ENCODE peak calls at places on chromosome 16, in five cellular contexts. One of them, this sample, is unnamed.

GRCh38 chr16:10178079-10178478 is 4.1 kb downstream of the GRIN2A start:
- DNase-seq in neural progenitor cell: no peak
- DNase-seq in esophagus squamous epithelium: no peak
- DNase-seq in mammary epithelial cell: peak; percentile 67
- DNase-seq in brain microvascular endothelial cell: no peak
- DNase-seq in this sample: no peak

GRCh38 chr16:57797526-57798266 is 4.6 kb downstream of the KIFC3 start:
- DNase-seq in neural progenitor cell: peak; percentile 67
- DNase-seq in mammary epithelial cell: peak; percentile 80
- DNase-seq in brain microvascular endothelial cell: no peak
- DNase-seq in esophagus squamous epithelium: no peak
- DNase-seq in this sample: peak; percentile 92

GRCh38 chr16:2968738-2969544 is at the start of gene PAQR4:
- DNase-seq in brain microvascular endothelial cell: peak; percentile 60
- DNase-seq in esophagus squamous epithelium: no peak
- DNase-seq in neural progenitor cell: peak; percentile 98
- DNase-seq in mammary epithelial cell: peak; percentile 92
- DNase-seq in this sample: peak; percentile 99

GRCh38 chr16:20072524-20073202 is 1.0 kb downstream of the GPR139 start:
- DNase-seq in neural progenitor cell: peak; percentile 6
- DNase-seq in esophagus squamous epithelium: no peak
- DNase-seq in brain microvascular endothelial cell: no peak
- DNase-seq in mammary epithelial cell: no peak
- DNase-seq in this sample: peak; percentile 41

GRCh38 chr16:56450275-56450889 is 750 bp downstream of the NUDT21 start:
- DNase-seq in neural progenitor cell: peak; percentile 34
- DNase-seq in mammary epithelial cell: peak; percentile 14
- DNase-seq in brain microvascular endothelial cell: no peak
- DNase-seq in esophagus squamous epithelium: no peak
- DNase-seq in this sample: peak; percentile 50

GRCh38 chr16:11233727-11234376 is 22.2 kb downstream of the SOCS1 start:
- DNase-seq in brain microvascular endothelial cell: no peak
- DNase-seq in esophagus squamous epithelium: no peak
- DNase-seq in neural progenitor cell: no peak
- DNase-seq in mammary epithelial cell: no peak
- DNase-seq in this sample: peak; percentile 80

GRCh38 chr16:31225193-31225592 is 8.3 kb upstream of the PYDC1 start:
- DNase-seq in neural progenitor cell: no peak
- DNase-seq in mammary epithelial cell: no peak
- DNase-seq in brain microvascular endothelial cell: no peak
- DNase-seq in esophagus squamous epithelium: no peak
- DNase-seq in this sample: peak; percentile 47

GRCh38 chr16:30934827-30935557 is 11.6 kb downstream of the FBXL19 start:
- DNase-seq in neural progenitor cell: peak; percentile 74
- DNase-seq in brain microvascular endothelial cell: peak; percentile 56
- DNase-seq in mammary epithelial cell: peak; percentile 26
- DNase-seq in esophagus squamous epithelium: no peak
- DNase-seq in this sample: peak; percentile 89

GRCh38 chr16:88878967-88879787 is 12.7 kb upstream of the PABPN1L start:
- DNase-seq in mammary epithelial cell: peak; percentile 67
- DNase-seq in neural progenitor cell: no peak
- DNase-seq in esophagus squamous epithelium: no peak
- DNase-seq in brain microvascular endothelial cell: no peak
- DNase-seq in this sample: no peak
- H3K36me3 ChIP-seq in mammary epithelial cell: no peaks in the 10 kb centered on the region
- H3K36me3 ChIP-seq in neural progenitor cell: no peaks in the 10 kb centered on the region
- H3K36me3 ChIP-seq in esophagus squamous epithelium: peaks cover 5% of the 10 kb centered on the region
- H3K36me3 ChIP-seq in brain microvascular endothelial cell: no peaks in the 10 kb centered on the region
- H3K36me3 ChIP-seq in this sample: no peaks in the 10 kb centered on the region

GRCh38 chr16:67551972-67552371 is 10.4 kb upstream of the CTCF start:
- DNase-seq in mammary epithelial cell: no peak
- DNase-seq in brain microvascular endothelial cell: no peak
- DNase-seq in esophagus squamous epithelium: no peak
- DNase-seq in neural progenitor cell: no peak
- DNase-seq in this sample: no peak
- H3K4me3 ChIP-seq in mammary epithelial cell: no peak overlapping the region
- H3K4me3 ChIP-seq in brain microvascular endothelial cell: no peak overlapping the region
- H3K4me3 ChIP-seq in esophagus squamous epithelium: no peak overlapping the region
- H3K4me3 ChIP-seq in neural progenitor cell: no peak overlapping the region
- H3K4me3 ChIP-seq in this sample: no peak overlapping the region

DNA sequence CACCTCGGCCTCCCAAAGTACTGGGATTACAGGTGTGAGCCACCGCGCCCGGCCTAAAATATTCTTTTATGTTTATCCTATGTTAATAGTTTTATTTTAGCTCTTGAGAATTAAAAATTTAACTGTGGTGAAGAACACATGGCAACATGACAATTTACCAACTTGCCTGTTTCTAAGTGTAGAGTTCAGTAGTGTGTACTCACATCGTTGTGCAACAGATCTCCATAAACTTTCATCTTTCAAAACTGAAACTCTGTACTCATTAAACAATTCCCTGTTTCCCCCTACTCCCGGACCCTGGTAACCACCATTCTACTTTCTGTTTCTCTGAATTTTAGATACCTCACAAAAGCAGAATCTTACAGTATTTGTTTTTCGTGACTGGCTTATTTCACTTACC is 17.2 kb downstream of the IST1 start:
- DNase-seq in brain microvascular endothelial cell: no peak
- DNase-seq in esophagus squamous epithelium: no peak
- DNase-seq in neural progenitor cell: no peak
- DNase-seq in mammary epithelial cell: no peak
- DNase-seq in this sample: no peak
- H3K36me3 ChIP-seq in brain microvascular endothelial cell: peaks cover 7% of the 10 kb centered on the region
- H3K36me3 ChIP-seq in esophagus squamous epithelium: no peaks in the 10 kb centered on the region
- H3K36me3 ChIP-seq in neural progenitor cell: peaks cover 4% of the 10 kb centered on the region
- H3K36me3 ChIP-seq in mammary epithelial cell: peaks cover 15% of the 10 kb centered on the region
- H3K36me3 ChIP-seq in this sample: peaks cover 5% of the 10 kb centered on the region

GRCh38 chr16:21260870-21261791 is 17.0 kb downstream of the CRYM start:
- DNase-seq in neural progenitor cell: no peak
- DNase-seq in esophagus squamous epithelium: no peak
- DNase-seq in mammary epithelial cell: peak; percentile 80
- DNase-seq in brain microvascular endothelial cell: peak; percentile 76
- DNase-seq in this sample: no peak
- H3K4me3 ChIP-seq in neural progenitor cell: no peak overlapping the region
- H3K4me3 ChIP-seq in esophagus squamous epithelium: no peak overlapping the region
- H3K4me3 ChIP-seq in mammary epithelial cell: no peak overlapping the region
- H3K4me3 ChIP-seq in brain microvascular endothelial cell: no peak overlapping the region
- H3K4me3 ChIP-seq in this sample: no peak overlapping the region

GRCh38 chr16:89957214-89957785 is 8.7 kb downstream of the DEF8 start:
- DNase-seq in brain microvascular endothelial cell: no peak
- DNase-seq in neural progenitor cell: no peak
- DNase-seq in esophagus squamous epithelium: no peak
- DNase-seq in mammary epithelial cell: no peak
- DNase-seq in this sample: peak; percentile 51
- H3K36me3 ChIP-seq in brain microvascular endothelial cell: peaks cover 24% of the 10 kb centered on the region
- H3K36me3 ChIP-seq in neural progenitor cell: no peaks in the 10 kb centered on the region
- H3K36me3 ChIP-seq in esophagus squamous epithelium: no peaks in the 10 kb centered on the region
- H3K36me3 ChIP-seq in mammary epithelial cell: peaks cover 3% of the 10 kb centered on the region
- H3K36me3 ChIP-seq in this sample: peaks cover 4% of the 10 kb centered on the region

DNA sequence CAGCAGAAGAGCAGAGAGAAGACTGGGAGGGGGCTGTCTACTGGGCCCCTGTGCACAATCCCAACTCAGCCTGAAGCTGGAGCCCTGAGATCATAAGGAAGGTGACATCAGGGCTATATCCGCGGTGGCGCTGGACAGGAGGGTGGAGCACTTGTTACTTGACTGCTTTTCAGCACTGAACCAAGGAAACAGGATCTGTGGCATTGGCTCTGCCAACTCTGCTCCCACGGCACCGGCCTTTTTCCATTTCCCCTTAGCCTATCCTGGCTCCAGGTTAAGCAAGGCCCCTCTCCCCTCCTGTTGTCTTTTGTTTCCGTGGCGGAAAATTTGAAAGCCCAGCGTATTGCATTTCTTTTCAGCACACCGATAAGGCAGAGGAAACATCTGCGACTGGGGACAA is 125.0 kb upstream of the IRX3 start:
- DNase-seq in esophagus squamous epithelium: no peak
- DNase-seq in neural progenitor cell: peak; percentile 30
- DNase-seq in mammary epithelial cell: no peak
- DNase-seq in brain microvascular endothelial cell: no peak
- DNase-seq in this sample: peak; percentile 67
- H3K4me3 ChIP-seq in esophagus squamous epithelium: no peak overlapping the region
- H3K4me3 ChIP-seq in neural progenitor cell: no peak overlapping the region
- H3K4me3 ChIP-seq in mammary epithelial cell: no peak overlapping the region
- H3K4me3 ChIP-seq in brain microvascular endothelial cell: no peak overlapping the region
- H3K4me3 ChIP-seq in this sample: no peak overlapping the region